ENCODE peak calls at places on chromosome 2, in six cellular contexts. H is memory B cell, E is glutamatergic neuron, G is Calu3, B is NCI-H774, V is AG08395. S is an unnamed sample.

GRCh38 chr2:101047075-101047766 is 45.1 kb downstream of the RPL31 start:
- DNase-seq in E (no peak), V (no peak), G (peak), H (no peak), B (no peak), S (no peak)

GRCh38 chr2:122145805-122146204 is 390.4 kb downstream of the TSN start:
- DNase-seq in B (peak), E (no peak), V (no peak), G (no peak), H (no peak), S (peak)

GRCh38 chr2:210546424-210547223 is 9.8 kb upstream of the CPS1 start:
- DNase-seq in B (no peak), E (no peak), G (no peak), H (no peak), V (no peak), S (no peak)

GRCh38 chr2:9333591-9334171 is 89.6 kb downstream of the ITGB1BP1 start:
- DNase-seq in B (peak), G (peak), H (no peak), E (peak), V (peak), S (peak)

GRCh38 chr2:20049631-20050030 is 1.8 kb downstream of the LAPTM4A start:
- DNase-seq in G (no peak), H (no peak), B (no peak), E (no peak), V (no peak), S (no peak)

GRCh38 chr2:152762202-152762601 is 43.8 kb downstream of the ARL6IP6 start:
- DNase-seq in B (no peak), H (no peak), V (peak), G (no peak), E (no peak), S (no peak)

GRCh38 chr2:241494311-241494908 is 14.0 kb downstream of the STK25 start:
- DNase-seq in B (no peak), V (no peak), H (no peak), G (no peak), E (no peak), S (no peak)

GRCh38 chr2:231689509-231689893 is 18.8 kb upstream of the PTMA start:
- DNase-seq in V (no peak), B (no peak), H (no peak), E (no peak), G (no peak), S (no peak)

GRCh38 chr2:16438571-16439294 is 226.9 kb downstream of the CYRIA start:
- DNase-seq in G (no peak), V (no peak), H (no peak), B (no peak), E (no peak), S (no peak)

GRCh38 chr2:54916637-54917036 is 133.6 kb downstream of the RTN4 start:
- DNase-seq in B (no peak), H (no peak), G (no peak), V (no peak), E (no peak), S (no peak)

GRCh38 chr2:104504331-104505073 is 349.4 kb upstream of the POU3F3 start:
- DNase-seq in E (no peak), G (no peak), V (no peak), B (peak), H (no peak), S (no peak)

GRCh38 chr2:202237787-202238233 is 587 bp downstream of the SUMO1 start:
- DNase-seq in G (peak), E (peak), V (peak), B (no peak), H (no peak), S (no peak)

GRCh38 chr2:198214108-198214736 is 409.8 kb downstream of the PLCL1 start:
- DNase-seq in V (no peak), E (no peak), B (no peak), G (no peak), H (no peak), S (no peak)

GRCh38 chr2:119649364-119649917 is 29.6 kb upstream of the TMEM177 start:
- DNase-seq in V (no peak), G (no peak), E (no peak), H (no peak), B (no peak), S (no peak)

GRCh38 chr2:109660046-109660860 is 46.1 kb downstream of the SOWAHC start:
- DNase-seq in G (no peak), E (no peak), V (no peak), B (no peak), H (no peak), S (no peak)